ENCODE peak calls at places on chromosomes 3 and 15, in four cellular contexts. V, W, A and K are unnamed samples.
A peak's percentile ranks its signal among the peaks of the same experiment; 100 is the strongest.

GRCh38 chr3:158974905-158975304 is 173.1 kb downstream of the MFSD1 start:
- DNase-seq in V (no peak), W (no peak), A (no peak), K (no peak)

GRCh38 chr3:55899887-55900286 is 412.8 kb upstream of the WNT5A start:
- DNase-seq in V (peak; percentile 14), W (no peak), A (peak; percentile 9), K (peak; percentile 5)

GRCh38 chr3:63934041-63934440 is 21.9 kb upstream of the SCAANT1 start:
- DNase-seq in V (no peak), W (no peak), A (no peak), K (no peak)

GRCh38 chr3:132317229-132317948 is at the start of gene ACP3:
- DNase-seq in V (no peak), W (no peak), A (no peak), K (peak; percentile 2)

GRCh38 chr3:11034297-11035000 is 41.9 kb downstream of the SLC6A1 start:
- DNase-seq in V (no peak), W (no peak), A (no peak), K (no peak)

GRCh38 chr15:77033729-77034619 is 36.9 kb downstream of the TSPAN3 start:
- DNase-seq in V (no peak), W (no peak), A (no peak), K (no peak)

GRCh38 chr3:70999730-71000129 is 583.8 kb downstream of the FOXP1 start:
- DNase-seq in V (no peak), W (no peak), A (no peak), K (no peak)

GRCh38 chr3:115616461-115616860 is 6.8 kb upstream of the GAP43 start:
- DNase-seq in V (no peak), W (no peak), A (no peak), K (no peak)

GRCh38 chr15:63599401-63600000 is 2.3 kb downstream of the FBXL22 start:
- DNase-seq in V (peak; percentile 34), W (no peak), A (no peak), K (peak; percentile 72)

GRCh38 chr15:43514241-43515057 is 3.0 kb upstream of the MAP1A start:
- DNase-seq in V (peak; percentile 31), W (no peak), A (peak; percentile 82), K (no peak)

GRCh38 chr3:59326246-59327024 is 276.6 kb upstream of the CFAP20DC start:
- DNase-seq in V (peak; percentile 2), W (no peak), A (peak; percentile 26), K (no peak)

GRCh38 chr3:114362815-114363214 is 69.0 kb downstream of the TIGIT start:
- DNase-seq in V (peak; percentile 11), W (no peak), A (peak; percentile 6), K (peak; percentile 28)

DNA sequence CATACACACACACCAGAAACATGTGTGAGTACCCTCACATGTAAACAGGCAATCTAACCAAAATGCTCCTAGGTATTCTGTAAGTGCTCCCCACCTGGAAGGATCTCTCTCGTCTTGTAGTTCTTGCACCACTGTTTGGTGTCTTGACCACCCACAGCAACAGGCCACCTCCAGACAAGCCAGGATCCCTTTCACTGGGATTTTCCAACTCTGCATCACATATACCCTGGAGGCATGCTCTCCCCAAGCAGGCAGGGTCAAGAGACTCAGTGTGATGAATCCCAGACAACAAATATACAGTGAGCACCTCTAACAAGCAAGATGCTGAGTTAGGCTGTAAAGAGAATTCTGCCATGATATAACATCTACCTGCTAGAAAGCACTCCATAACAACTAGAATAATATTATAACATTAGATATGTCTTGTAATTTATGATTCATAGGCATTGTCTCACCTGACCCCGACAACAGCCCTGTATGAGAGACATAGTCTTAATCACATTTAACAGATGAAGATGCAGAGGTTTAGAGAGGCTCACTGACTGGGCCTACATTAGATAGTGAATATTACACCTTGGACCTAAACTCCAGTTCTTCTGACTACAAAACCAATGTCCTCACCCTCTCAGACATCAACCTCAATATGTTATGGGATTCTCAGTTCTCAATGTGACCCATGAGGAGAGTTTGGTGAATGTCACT is 76.5 kb upstream of the BCL6 start:
- DNase-seq in V (no peak), W (no peak), A (no peak), K (no peak)
- TF ChIP-seq PHF8 in V (no peak), W (no peak), A (no peak), K (no peak)

GRCh38 chr3:36908647-36909180 is 36.1 kb downstream of the TRANK1 start:
- DNase-seq in V (no peak), W (no peak), A (no peak), K (no peak)
- TF ChIP-seq PHF8 in V (no peak), W (no peak), A (no peak), K (no peak)

GRCh38 chr3:18505056-18505455 is 79.9 kb upstream of the SATB1 start:
- DNase-seq in V (no peak), W (no peak), A (no peak), K (no peak)

GRCh38 chr3:18494251-18494650 is 69.1 kb upstream of the SATB1 start:
- DNase-seq in V (no peak), W (no peak), A (no peak), K (no peak)

GRCh38 chr3:18500322-18500721 is 75.2 kb upstream of the SATB1 start:
- DNase-seq in V (no peak), W (no peak), A (no peak), K (no peak)

GRCh38 chr3:18501679-18502343 is 76.7 kb upstream of the SATB1 start:
- DNase-seq in V (no peak), W (no peak), A (no peak), K (no peak)

DNA sequence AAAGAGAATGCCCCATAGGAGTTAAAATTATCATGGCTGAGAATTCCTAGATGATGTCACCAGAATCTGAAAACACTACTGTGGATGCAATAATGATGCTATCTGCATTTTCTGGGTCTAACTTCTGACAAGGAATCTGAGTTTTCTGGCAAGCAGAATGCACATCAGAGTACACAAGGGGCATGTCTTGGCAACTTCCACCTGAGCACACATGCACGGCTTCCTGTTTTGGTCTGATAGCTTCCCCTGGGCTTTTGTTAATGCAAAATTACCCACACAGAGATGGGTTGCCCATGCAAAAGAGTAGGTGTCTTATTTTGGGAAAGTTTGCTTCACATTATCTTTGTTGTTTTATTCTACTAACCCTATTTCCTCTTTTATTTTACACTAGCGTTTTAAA is 74.1 kb upstream of the SATB1 start:
- DNase-seq in V (no peak), W (no peak), A (no peak), K (no peak)
- TF ChIP-seq PHF8 in V (no peak), W (no peak), A (no peak), K (no peak)

DNA sequence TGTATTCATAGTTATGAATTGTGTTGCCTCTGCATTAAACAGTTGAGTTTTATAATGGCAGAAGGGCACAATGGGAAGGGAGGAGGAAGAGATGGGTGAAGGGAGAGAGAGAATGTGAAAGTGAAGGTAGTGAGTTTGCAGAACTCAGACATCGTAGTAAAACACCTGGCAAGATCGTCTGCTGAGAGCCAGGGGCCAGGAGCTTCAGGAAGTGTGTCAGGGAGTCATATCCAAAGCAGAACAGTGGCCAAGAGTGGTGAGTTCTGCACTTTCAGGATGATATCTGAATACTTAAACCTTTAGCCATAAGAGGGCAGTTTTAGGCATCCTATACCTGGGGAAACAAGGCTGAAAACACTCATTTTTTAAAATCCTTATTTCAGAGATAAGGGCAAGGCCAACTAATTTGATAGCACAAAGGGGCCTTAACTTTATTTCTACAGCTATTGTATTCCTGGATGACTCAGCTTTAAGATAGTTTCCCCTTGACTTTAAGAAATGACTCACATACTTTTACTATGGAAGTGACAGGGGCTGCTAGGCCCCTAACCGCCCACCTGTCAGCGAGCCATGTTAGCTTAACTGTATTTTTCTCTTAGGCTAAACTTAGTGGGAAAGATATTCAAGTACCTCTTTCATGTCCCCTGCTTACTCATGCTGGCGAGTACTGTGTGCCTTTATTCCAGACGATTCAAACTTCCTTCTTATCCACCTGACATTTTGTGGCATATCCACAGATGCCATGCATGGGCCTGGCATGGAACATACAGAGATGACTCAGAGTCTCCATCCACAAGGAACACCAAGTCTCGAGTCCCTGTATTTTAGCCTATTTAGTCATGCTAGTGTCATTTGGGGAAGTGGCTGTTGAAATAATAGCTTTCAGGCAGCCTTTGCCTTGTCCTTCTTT is 53.9 kb downstream of the RLBP1 start:
- DNase-seq in V (peak; percentile 10), W (no peak), A (peak; percentile 41), K (peak; percentile 44)
- TF ChIP-seq PHF8 in V (no peak), W (no peak), A (no peak), K (no peak)

DNA sequence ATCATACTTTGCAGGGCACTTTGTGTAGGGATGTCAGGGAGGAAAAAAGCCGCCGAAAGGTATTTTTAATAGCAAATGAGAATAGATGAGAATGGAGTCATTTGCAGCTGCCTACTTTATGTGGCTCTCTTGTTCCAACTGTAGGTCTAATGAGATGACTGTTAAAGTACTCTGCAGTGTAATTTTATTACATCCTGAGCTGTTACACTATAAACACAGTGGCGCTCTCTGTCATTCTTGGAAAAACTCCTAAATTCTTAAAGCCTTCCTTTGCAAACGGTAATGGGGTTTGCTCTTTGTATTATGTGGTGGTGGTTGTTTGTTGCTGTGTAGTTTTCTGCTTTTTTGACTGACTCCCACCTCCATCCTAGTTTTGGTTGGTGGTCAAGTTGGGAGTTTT is 56.7 kb upstream of the SKOR1 start:
- DNase-seq in V (no peak), W (no peak), A (no peak), K (no peak)
- TF ChIP-seq PHF8 in V (no peak), W (no peak), A (no peak), K (no peak)

GRCh38 chr15:75202251-75203016 is 752 bp downstream of the C15orf39 start:
- DNase-seq in V (peak; percentile 38), W (no peak), A (peak; percentile 76), K (peak; percentile 72)

GRCh38 chr15:75204340-75205063 is 2.8 kb downstream of the C15orf39 start:
- DNase-seq in V (peak; percentile 82), W (peak; percentile 87), A (peak; percentile 96), K (peak; percentile 93)

GRCh38 chr15:75201609-75202250 is at the start of gene C15orf39:
- DNase-seq in V (peak; percentile 33), W (no peak), A (peak; percentile 93), K (peak; percentile 79)

GRCh38 chr15:75203908-75204263 is 2.2 kb downstream of the C15orf39 start:
- DNase-seq in V (no peak), W (no peak), A (no peak), K (no peak)

DNA sequence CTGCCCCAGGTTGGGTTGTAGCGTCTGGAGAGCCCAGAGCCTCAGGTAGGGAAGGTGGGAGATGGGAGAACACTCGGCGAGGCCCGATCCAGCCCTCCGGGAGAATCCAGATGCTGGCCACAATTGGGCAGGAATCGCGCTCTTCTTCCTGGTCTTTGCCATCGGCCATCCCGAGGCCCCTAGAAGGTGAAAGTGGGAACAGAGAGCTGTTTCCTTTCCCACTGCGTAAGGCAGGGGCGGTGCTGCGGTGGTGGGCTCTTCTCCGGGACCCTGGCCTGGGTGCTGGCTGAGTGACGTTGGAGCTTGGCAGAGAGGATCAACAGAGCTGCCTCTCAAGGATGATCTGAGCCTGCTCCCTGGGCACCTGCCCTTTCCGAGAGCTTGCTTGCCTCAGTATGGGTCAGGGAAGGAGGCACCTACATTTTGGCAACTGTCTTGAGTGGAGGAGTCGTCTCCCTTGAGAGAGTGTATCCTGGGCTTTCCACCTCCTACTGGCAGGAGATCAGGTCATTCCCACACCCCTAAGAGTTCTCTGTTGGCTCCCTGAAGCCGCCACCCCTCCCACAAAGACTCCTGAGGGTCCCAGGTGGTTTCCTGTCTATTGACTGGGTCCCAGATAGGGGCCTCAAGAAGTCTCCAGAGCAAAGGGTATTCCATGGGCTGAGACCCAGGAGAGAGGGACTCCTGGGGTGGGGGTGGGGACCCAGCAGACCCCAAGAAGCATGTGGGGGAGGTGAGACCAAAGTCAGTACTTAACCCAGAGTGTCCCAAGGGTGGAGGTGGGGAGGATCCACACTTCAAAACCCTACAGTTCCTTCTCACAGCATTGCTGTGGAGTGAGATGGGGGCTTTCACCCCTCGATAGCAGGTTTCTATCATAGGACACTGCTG is 1.6 kb downstream of the C15orf39 start:
- DNase-seq in V (no peak), W (no peak), A (peak; percentile 27), K (peak; percentile 41)
- TF ChIP-seq PHF8 in V (no peak), W (peak; percentile 30), A (no peak), K (no peak)

GRCh38 chr3:193902557-193903256 is 233.2 kb upstream of the HES1 start:
- DNase-seq in V (no peak), W (no peak), A (no peak), K (no peak)
- TF ChIP-seq PHF8 in V (no peak), W (no peak), A (no peak), K (no peak)